ENCODE peak calls at places on chromosomes 6 and 20, in six cellular contexts. S is CD14-positive monocyte, K is transverse colon, J is HuH-7, R is left ventricle myocardium inferior, U is NCI-H510A treated with DMSO at 0.1 percent for 48 hours. I is an unnamed sample.

GRCh38 chr6:127738423-127738822 is 161.4 kb downstream of the C6orf58 start:
- DNase-seq in S (no peak), R (no peak), K (no peak), U (no peak), J (no peak), I (no peak)

GRCh38 chr6:827431-827830 is 134.5 kb upstream of the EXOC2 start:
- DNase-seq in U (no peak), S (no peak), J (no peak), R (no peak), K (no peak), I (no peak)

GRCh38 chr20:25399038-25399430 is 8.4 kb upstream of the ABHD12 start:
- DNase-seq in K (peak), J (peak), R (no peak), U (peak), S (no peak), I (no peak)

GRCh38 chr6:24949020-24949569 is 13.3 kb upstream of the RIPOR2 start:
- DNase-seq in K (peak), U (no peak), S (no peak), R (no peak), J (no peak), I (no peak)

GRCh38 chr6:169328112-169328801 is 74.6 kb upstream of the THBS2 start:
- DNase-seq in J (no peak), K (no peak), R (no peak), S (no peak), U (no peak), I (no peak)

GRCh38 chr6:31778999-31779885 is 2.1 kb upstream of the VWA7 start:
- DNase-seq in S (no peak), R (no peak), J (no peak), U (no peak), K (no peak), I (no peak)

GRCh38 chr6:41932378-41932777 is 9.2 kb downstream of the CCND3 start:
- DNase-seq in S (no peak), U (no peak), J (no peak), K (no peak), R (no peak), I (no peak)

GRCh38 chr20:44357020-44357419 is 1.5 kb downstream of the HNF4A start:
- DNase-seq in U (no peak), R (no peak), K (no peak), S (no peak), J (no peak), I (no peak)

GRCh38 chr20:18566892-18567738 is at the start of gene SMIM26:
- DNase-seq in R (peak), K (peak), U (peak), J (peak), S (peak), I (peak)

GRCh38 chr20:44950368-44950767 is 9.8 kb downstream of the TOMM34 start:
- DNase-seq in K (no peak), U (no peak), S (no peak), R (no peak), J (no peak), I (no peak)

I was measured in SIG-M5.